ENCODE peak calls at places on chromosomes 16 and 17, in ten cellular contexts. R, Q, S, L, P, V, Y, N, D and G are unnamed samples.

GRCh38 chr16:65672960-65673359 is 551.1 kb upstream of the CDH11 start:
- DNase-seq in R (no peak), Q (no peak), S (no peak), L (no peak), P (no peak), V (no peak), Y (no peak), N (no peak), D (no peak), G (no peak)

GRCh38 chr17:42679001-42679491 is 2.3 kb upstream of the PLEKHH3 start:
- DNase-seq in R (no peak), Q (peak), S (no peak), L (peak), P (no peak), V (peak), Y (peak), N (no peak), D (peak), G (no peak)

GRCh38 chr17:74288785-74289184 is 14.8 kb downstream of the DNAI2 start:
- DNase-seq in R (no peak), Q (no peak), S (no peak), L (no peak), P (no peak), V (no peak), Y (no peak), N (peak), D (no peak), G (no peak)

GRCh38 chr17:78131172-78132085 is 858 bp downstream of the TMC8 start:
- DNase-seq in R (no peak), Q (no peak), S (no peak), L (no peak), P (no peak), V (no peak), Y (no peak), N (peak), D (no peak), G (no peak)

GRCh38 chr17:66306413-66306812 is 4.0 kb downstream of the PRKCA start:
- DNase-seq in R (no peak), Q (no peak), S (no peak), L (no peak), P (no peak), V (no peak), Y (no peak), N (no peak), D (no peak), G (no peak)

GRCh38 chr17:66302761-66303626 is 581 bp downstream of the PRKCA start:
- DNase-seq in R (no peak), Q (peak), S (peak), L (peak), P (no peak), V (peak), Y (peak), N (peak), D (peak), G (no peak)

GRCh38 chr17:37747222-37747621 is 2.4 kb upstream of the HNF1B start:
- DNase-seq in R (no peak), Q (no peak), S (no peak), L (no peak), P (no peak), V (no peak), Y (no peak), N (no peak), D (no peak), G (no peak)

GRCh38 chr17:42276359-42276608 is at the start of gene STAT5B:
- DNase-seq in R (no peak), Q (peak), S (peak), L (peak), P (no peak), V (peak), Y (no peak), N (peak), D (peak), G (no peak)

GRCh38 chr16:55630774-55631173 is 25.0 kb upstream of the SLC6A2 start:
- DNase-seq in R (no peak), Q (no peak), S (no peak), L (no peak), P (no peak), V (no peak), Y (no peak), N (no peak), D (no peak), G (no peak)

GRCh38 chr16:24539850-24540484 is 601 bp downstream of the RBBP6 start:
- DNase-seq in R (no peak), Q (peak), S (peak), L (peak), P (no peak), V (no peak), Y (peak), N (peak), D (peak), G (no peak)

GRCh38 chr17:55564077-55564476 is 52.8 kb upstream of the SMIM36 start:
- DNase-seq in R (no peak), Q (no peak), S (no peak), L (no peak), P (no peak), V (no peak), Y (no peak), N (no peak), D (no peak), G (no peak)

GRCh38 chr17:42660692-42661345 is 1.7 kb downstream of the TUBG2 start:
- DNase-seq in R (no peak), Q (no peak), S (no peak), L (peak), P (no peak), V (no peak), Y (no peak), N (no peak), D (no peak), G (no peak)

GRCh38 chr17:32731556-32732295 is 145.2 kb downstream of the MYO1D start:
- DNase-seq in R (no peak), Q (no peak), S (no peak), L (no peak), P (no peak), V (no peak), Y (no peak), N (no peak), D (no peak), G (no peak)

GRCh38 chr17:58043221-58044181 is 36.5 kb upstream of the SRSF1 start:
- DNase-seq in R (no peak), Q (no peak), S (no peak), L (no peak), P (no peak), V (no peak), Y (no peak), N (no peak), D (no peak), G (no peak)

GRCh38 chr16:66476328-66477027 is 49.4 kb downstream of the BEAN1 start:
- DNase-seq in R (no peak), Q (no peak), S (no peak), L (peak), P (no peak), V (peak), Y (no peak), N (no peak), D (no peak), G (no peak)

DNA sequence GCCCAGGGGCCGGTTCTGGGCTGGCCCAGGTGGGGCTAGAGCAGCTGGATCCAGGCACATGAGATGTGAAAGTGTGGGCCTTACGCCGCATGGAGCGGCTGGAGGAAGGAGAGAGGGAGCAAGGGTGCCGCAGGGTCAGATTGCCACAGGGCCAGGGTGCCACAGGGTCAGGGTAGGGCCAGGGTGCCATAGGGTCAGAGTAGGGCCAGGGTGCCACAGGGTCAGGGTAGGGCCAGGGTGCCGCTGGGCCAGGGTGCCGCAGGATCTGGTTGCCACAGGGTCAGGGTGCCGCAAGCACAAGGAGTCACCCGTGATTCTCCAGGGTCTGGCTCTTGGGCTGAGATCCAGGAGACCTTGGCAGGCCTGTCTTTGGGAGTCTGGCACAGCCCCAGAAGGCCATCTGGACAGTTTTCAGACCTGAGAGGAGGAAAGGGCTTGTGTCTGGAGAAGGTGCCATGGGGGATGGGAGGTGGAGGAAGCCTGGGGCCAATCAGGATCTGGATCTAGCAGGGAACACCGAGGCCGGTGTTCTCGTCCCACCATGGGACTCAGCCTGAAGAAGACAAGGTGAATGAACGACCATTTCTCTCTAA is 13.1 kb upstream of the LASP1NB start:
- DNase-seq in R (no peak), Q (no peak), S (peak), L (no peak), P (no peak), V (no peak), Y (no peak), N (no peak), D (peak), G (no peak)
- H3K27ac ChIP-seq in R (no peak), Q (peak), S (peak), L (no peak), P (peak), V (no peak), Y (no peak), N (no peak), D (peak), G (no peak)

GRCh38 chr17:76076765-76077581 is 2.0 kb upstream of the ZACN start:
- DNase-seq in R (no peak), Q (no peak), S (no peak), L (no peak), P (no peak), V (no peak), Y (no peak), N (peak), D (no peak), G (no peak)
- H3K27ac ChIP-seq in R (no peak), Q (no peak), S (no peak), L (no peak), P (no peak), V (no peak), Y (no peak), N (no peak), D (no peak), G (no peak)

GRCh38 chr16:49851468-49851787 is 4.5 kb downstream of the ZNF423 start:
- DNase-seq in R (no peak), Q (no peak), S (no peak), L (peak), P (no peak), V (no peak), Y (no peak), N (no peak), D (no peak), G (no peak)
- H3K27ac ChIP-seq in R (no peak), Q (no peak), S (no peak), L (no peak), P (no peak), V (no peak), Y (no peak), N (no peak), D (no peak), G (no peak)

DNA sequence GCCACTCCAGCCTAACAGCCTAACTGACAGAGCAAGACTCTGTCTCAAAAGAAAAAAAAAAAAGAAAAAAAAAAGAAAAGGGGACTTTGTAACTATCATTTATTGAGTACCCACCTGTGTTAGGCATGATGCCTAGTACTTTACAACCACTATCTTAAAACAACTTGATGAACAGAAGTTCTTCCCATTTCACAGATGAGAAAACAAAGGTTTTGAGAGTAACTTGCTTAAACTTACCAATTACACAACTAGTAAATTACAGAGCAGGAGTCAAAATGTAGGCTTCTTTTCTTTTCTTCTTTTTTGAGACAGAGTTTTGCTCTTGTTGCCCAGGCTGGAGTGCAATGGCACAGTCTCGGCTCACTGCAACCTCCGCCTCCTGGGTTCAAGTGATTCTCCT is 96.8 kb upstream of the CORO6 start:
- DNase-seq in R (no peak), Q (no peak), S (no peak), L (no peak), P (no peak), V (no peak), Y (no peak), N (no peak), D (no peak), G (no peak)
- H3K27ac ChIP-seq in R (no peak), Q (no peak), S (no peak), L (no peak), P (no peak), V (no peak), Y (no peak), N (no peak), D (no peak), G (no peak)

GRCh38 chr17:4136373-4136772 is 6.5 kb downstream of the ZZEF1 start:
- DNase-seq in R (no peak), Q (peak), S (peak), L (peak), P (no peak), V (no peak), Y (no peak), N (peak), D (peak), G (no peak)
- H3K27ac ChIP-seq in R (no peak), Q (no peak), S (no peak), L (peak), P (no peak), V (no peak), Y (no peak), N (no peak), D (no peak), G (no peak)

GRCh38 chr16:8964462-8964861 is 756 bp upstream of the USP7 start:
- DNase-seq in R (no peak), Q (no peak), S (no peak), L (no peak), P (no peak), V (no peak), Y (no peak), N (no peak), D (no peak), G (no peak)
- H3K27ac ChIP-seq in R (peak), Q (peak), S (peak), L (peak), P (no peak), V (peak), Y (no peak), N (peak), D (peak), G (peak)

GRCh38 chr16:87076950-87077749 is 240.0 kb downstream of the C16orf95 start:
- DNase-seq in R (peak), Q (no peak), S (no peak), L (peak), P (peak), V (peak), Y (peak), N (no peak), D (peak), G (no peak)
- H3K27ac ChIP-seq in R (peak), Q (no peak), S (no peak), L (no peak), P (no peak), V (no peak), Y (no peak), N (no peak), D (no peak), G (no peak)

DNA sequence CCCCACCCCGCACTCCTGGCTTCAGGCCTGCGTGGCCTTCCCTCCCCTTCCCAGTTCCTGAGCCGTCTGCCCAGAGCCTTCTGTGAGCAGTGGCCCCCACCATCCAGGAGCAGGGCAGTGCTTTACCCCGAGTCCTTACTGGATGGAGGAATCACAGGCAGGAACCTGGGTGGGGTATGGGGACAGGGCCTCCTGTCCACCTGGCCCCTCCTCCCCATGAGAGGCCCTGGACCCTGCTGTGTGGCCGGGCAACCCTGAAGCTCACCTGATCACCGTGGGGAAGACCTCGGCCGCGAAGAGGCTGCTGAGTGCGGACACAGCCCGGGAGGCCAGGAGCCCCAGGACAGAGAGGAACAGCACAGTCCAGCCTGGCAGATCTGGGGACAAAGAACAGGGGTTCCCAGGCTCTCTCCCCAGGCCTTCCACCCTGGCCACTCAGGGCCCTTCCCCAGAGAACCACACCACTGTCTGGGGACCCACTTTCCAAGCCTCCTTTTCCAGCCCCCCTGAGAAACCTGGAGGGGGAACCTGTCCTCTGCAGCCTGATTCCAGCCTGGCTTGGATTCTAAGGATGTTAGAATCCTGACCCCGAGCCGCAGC is 3.2 kb downstream of the SLC22A31 start:
- DNase-seq in R (no peak), Q (no peak), S (no peak), L (no peak), P (no peak), V (no peak), Y (no peak), N (peak), D (peak), G (no peak)
- H3K27ac ChIP-seq in R (no peak), Q (no peak), S (no peak), L (no peak), P (peak), V (no peak), Y (no peak), N (no peak), D (no peak), G (no peak)

GRCh38 chr16:4388275-4389021 is 16.8 kb downstream of the VASN start:
- DNase-seq in R (no peak), Q (no peak), S (peak), L (no peak), P (no peak), V (no peak), Y (peak), N (no peak), D (no peak), G (no peak)

GRCh38 chr16:4387769-4388168 is 16.1 kb downstream of the VASN start:
- DNase-seq in R (no peak), Q (no peak), S (peak), L (no peak), P (no peak), V (no peak), Y (no peak), N (no peak), D (no peak), G (no peak)

GRCh38 chr16:4385789-4386451 is 14.3 kb downstream of the VASN start:
- DNase-seq in R (no peak), Q (no peak), S (no peak), L (no peak), P (no peak), V (no peak), Y (no peak), N (no peak), D (no peak), G (no peak)

GRCh38 chr16:4386452-4386813 is 14.8 kb downstream of the VASN start:
- DNase-seq in R (no peak), Q (no peak), S (no peak), L (no peak), P (no peak), V (no peak), Y (no peak), N (no peak), D (no peak), G (no peak)

DNA sequence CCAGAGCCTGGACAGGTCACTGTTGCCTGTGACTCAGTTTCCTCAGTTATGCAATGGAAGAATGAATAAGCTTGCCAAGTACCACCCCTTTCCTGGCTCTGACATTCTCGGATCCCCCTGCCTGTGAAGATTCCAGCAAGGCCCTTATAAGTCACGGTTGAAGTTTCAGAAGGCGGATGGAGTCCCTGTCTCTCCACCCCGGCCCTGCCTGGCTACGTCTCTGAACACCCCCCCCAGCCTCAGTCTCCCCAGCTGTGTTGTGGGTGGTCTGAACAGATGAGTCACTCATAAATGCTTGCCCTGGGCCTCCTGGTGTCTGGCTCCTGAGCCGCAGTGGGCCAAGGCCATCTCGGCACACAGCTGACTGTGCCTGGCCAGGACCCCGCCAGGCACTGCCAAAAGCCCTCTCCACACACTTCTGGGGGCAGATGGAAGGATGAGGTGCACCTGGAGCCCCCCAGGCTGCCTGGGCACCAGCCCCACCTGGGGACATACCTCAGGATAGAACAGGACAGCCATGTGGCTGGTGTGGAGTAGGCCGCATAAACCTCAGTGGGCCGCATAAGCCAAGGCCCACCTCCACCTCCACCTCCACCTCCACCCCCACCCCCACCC is 15.4 kb downstream of the VASN start:
- DNase-seq in R (no peak), Q (no peak), S (no peak), L (no peak), P (no peak), V (no peak), Y (no peak), N (no peak), D (no peak), G (no peak)
- H3K27ac ChIP-seq in R (no peak), Q (peak), S (peak), L (no peak), P (no peak), V (no peak), Y (peak), N (no peak), D (peak), G (no peak)

GRCh38 chr16:2231016-2231931 is 5.0 kb upstream of the DNASE1L2 start:
- DNase-seq in R (no peak), Q (no peak), S (no peak), L (no peak), P (no peak), V (no peak), Y (no peak), N (no peak), D (no peak), G (peak)

GRCh38 chr16:2228161-2228824 is 4.9 kb downstream of the E4F1 start:
- DNase-seq in R (no peak), Q (no peak), S (no peak), L (no peak), P (no peak), V (no peak), Y (no peak), N (no peak), D (no peak), G (no peak)

GRCh38 chr16:2229091-2229490 is 5.7 kb downstream of the E4F1 start:
- DNase-seq in R (no peak), Q (no peak), S (no peak), L (no peak), P (no peak), V (no peak), Y (no peak), N (no peak), D (no peak), G (no peak)

GRCh38 chr16:2230376-2230775 is 5.9 kb upstream of the DNASE1L2 start:
- DNase-seq in R (no peak), Q (no peak), S (no peak), L (no peak), P (no peak), V (no peak), Y (no peak), N (no peak), D (peak), G (no peak)

DNA sequence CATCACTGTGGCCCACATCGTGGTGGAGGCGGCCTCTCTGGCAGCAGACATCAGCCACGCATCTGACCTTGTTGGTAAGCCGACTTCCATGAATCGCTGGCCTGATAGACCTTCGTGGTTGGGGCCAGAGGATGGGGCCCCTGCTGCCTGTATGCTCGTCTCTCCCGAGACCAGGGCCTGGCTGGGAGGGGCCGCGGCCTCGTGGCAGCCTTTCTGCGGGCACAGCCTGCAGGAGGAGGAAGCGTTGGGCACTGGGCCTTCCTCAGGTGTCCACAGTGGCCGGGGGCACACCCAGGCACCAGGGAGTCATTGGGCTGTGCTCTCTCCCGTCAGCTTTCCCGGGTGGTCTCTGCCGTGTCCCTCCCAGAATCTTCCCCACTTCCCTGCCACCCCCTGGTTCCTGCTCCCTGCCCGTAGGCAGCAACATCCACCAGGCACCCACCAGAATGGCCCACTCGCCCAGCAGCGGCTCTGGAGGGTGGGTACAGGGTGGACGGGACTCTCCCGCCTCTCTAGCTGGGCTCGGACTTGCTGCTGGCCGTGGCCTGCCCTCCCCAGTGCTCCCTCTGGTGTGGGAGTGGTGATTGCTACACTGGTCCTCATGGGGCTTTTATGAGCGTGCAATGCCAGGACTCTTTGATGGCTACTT is 6.3 kb downstream of the E4F1 start:
- DNase-seq in R (no peak), Q (no peak), S (no peak), L (no peak), P (no peak), V (no peak), Y (no peak), N (no peak), D (no peak), G (no peak)
- H3K27ac ChIP-seq in R (no peak), Q (no peak), S (no peak), L (no peak), P (no peak), V (no peak), Y (no peak), N (no peak), D (no peak), G (no peak)